ENCODE peak calls at places on chromosomes 12 and 14, in nine cellular contexts. One of them, this sample, is unnamed.

GRCh38 chr14:64549805-64550538 is at the start of gene PPP1R36:
- DNase-seq in cardiac fibroblast: no peak
- DNase-seq in osteocyte: no peak
- DNase-seq in neural progenitor cell: peak; percentile 32
- DNase-seq in coronary artery: no peak
- DNase-seq in BJ: no peak
- DNase-seq in foreskin keratinocyte: no peak
- DNase-seq in HFFc6: no peak
- DNase-seq in gastrocnemius medialis: no peak
- DNase-seq in this sample: no peak

GRCh38 chr12:115375188-115375991 is 691.4 kb upstream of the TBX3 start:
- DNase-seq in gastrocnemius medialis: no peak
- DNase-seq in osteocyte: peak; percentile 23
- DNase-seq in HFFc6: peak; percentile 49
- DNase-seq in BJ: peak; percentile 40
- DNase-seq in cardiac fibroblast: peak; percentile 57
- DNase-seq in neural progenitor cell: no peak
- DNase-seq in coronary artery: no peak
- DNase-seq in foreskin keratinocyte: peak; percentile 83
- DNase-seq in this sample: peak; percentile 70

GRCh38 chr12:70052931-70053497 is 190.2 kb upstream of the CNOT2 start:
- DNase-seq in osteocyte: no peak
- DNase-seq in neural progenitor cell: no peak
- DNase-seq in foreskin keratinocyte: peak; percentile 35
- DNase-seq in HFFc6: peak; percentile 6
- DNase-seq in BJ: peak; percentile 47
- DNase-seq in cardiac fibroblast: peak; percentile 92
- DNase-seq in gastrocnemius medialis: peak; percentile 33
- DNase-seq in coronary artery: no peak
- DNase-seq in this sample: peak; percentile 74

GRCh38 chr14:77002335-77002734 is 26.2 kb downstream of the IRF2BPL start:
- DNase-seq in BJ: no peak
- DNase-seq in osteocyte: no peak
- DNase-seq in foreskin keratinocyte: no peak
- DNase-seq in neural progenitor cell: no peak
- DNase-seq in HFFc6: no peak
- DNase-seq in cardiac fibroblast: no peak
- DNase-seq in gastrocnemius medialis: no peak
- DNase-seq in coronary artery: no peak
- DNase-seq in this sample: no peak

GRCh38 chr12:6570264-6570887 is 2.3 kb upstream of the NOP2 start:
- DNase-seq in HFFc6: no peak
- DNase-seq in osteocyte: no peak
- DNase-seq in gastrocnemius medialis: no peak
- DNase-seq in foreskin keratinocyte: no peak
- DNase-seq in cardiac fibroblast: peak; percentile 49
- DNase-seq in coronary artery: no peak
- DNase-seq in neural progenitor cell: peak; percentile 76
- DNase-seq in BJ: no peak
- DNase-seq in this sample: no peak

GRCh38 chr12:1357171-1357570 is 237.2 kb downstream of the FBXL14 start:
- DNase-seq in osteocyte: no peak
- DNase-seq in neural progenitor cell: no peak
- DNase-seq in foreskin keratinocyte: no peak
- DNase-seq in coronary artery: no peak
- DNase-seq in cardiac fibroblast: peak; percentile 14
- DNase-seq in gastrocnemius medialis: no peak
- DNase-seq in BJ: no peak
- DNase-seq in HFFc6: peak; percentile 30
- DNase-seq in this sample: peak; percentile 64

GRCh38 chr14:80679273-80679672 is 262.3 kb downstream of the CEP128 start:
- DNase-seq in foreskin keratinocyte: no peak
- DNase-seq in neural progenitor cell: no peak
- DNase-seq in coronary artery: no peak
- DNase-seq in BJ: no peak
- DNase-seq in HFFc6: no peak
- DNase-seq in cardiac fibroblast: no peak
- DNase-seq in gastrocnemius medialis: no peak
- DNase-seq in osteocyte: no peak
- DNase-seq in this sample: no peak

GRCh38 chr14:56846970-56847928 is 37.0 kb upstream of the OTX2 start:
- DNase-seq in cardiac fibroblast: no peak
- DNase-seq in coronary artery: no peak
- DNase-seq in BJ: no peak
- DNase-seq in HFFc6: no peak
- DNase-seq in gastrocnemius medialis: no peak
- DNase-seq in neural progenitor cell: no peak
- DNase-seq in foreskin keratinocyte: no peak
- DNase-seq in osteocyte: no peak
- DNase-seq in this sample: no peak

GRCh38 chr12:114399664-114400211 is 6.2 kb downstream of the TBX5 start:
- DNase-seq in coronary artery: no peak
- DNase-seq in gastrocnemius medialis: no peak
- DNase-seq in HFFc6: peak; percentile 95
- DNase-seq in cardiac fibroblast: peak; percentile 59
- DNase-seq in BJ: peak; percentile 74
- DNase-seq in osteocyte: no peak
- DNase-seq in neural progenitor cell: peak; percentile 89
- DNase-seq in foreskin keratinocyte: no peak
- DNase-seq in this sample: no peak

GRCh38 chr14:69612014-69612758 is 790 bp downstream of the SUSD6 start:
- DNase-seq in foreskin keratinocyte: peak; percentile 16
- DNase-seq in coronary artery: no peak
- DNase-seq in HFFc6: no peak
- DNase-seq in neural progenitor cell: peak; percentile 80
- DNase-seq in cardiac fibroblast: peak; percentile 28
- DNase-seq in osteocyte: no peak
- DNase-seq in BJ: no peak
- DNase-seq in gastrocnemius medialis: no peak
- DNase-seq in this sample: no peak

GRCh38 chr14:91501348-91501747 is 8.8 kb downstream of the PPP4R3A start:
- DNase-seq in coronary artery: no peak
- DNase-seq in gastrocnemius medialis: no peak
- DNase-seq in osteocyte: no peak
- DNase-seq in foreskin keratinocyte: no peak
- DNase-seq in neural progenitor cell: no peak
- DNase-seq in BJ: no peak
- DNase-seq in cardiac fibroblast: no peak
- DNase-seq in HFFc6: no peak
- DNase-seq in this sample: no peak

GRCh38 chr12:25553083-25553482 is at the start of gene LMNTD1:
- DNase-seq in cardiac fibroblast: peak; percentile 75
- DNase-seq in osteocyte: no peak
- DNase-seq in gastrocnemius medialis: no peak
- DNase-seq in foreskin keratinocyte: no peak
- DNase-seq in BJ: peak; percentile 19
- DNase-seq in HFFc6: peak; percentile 71
- DNase-seq in coronary artery: no peak
- DNase-seq in neural progenitor cell: no peak
- DNase-seq in this sample: peak; percentile 69

GRCh38 chr12:83388551-83388950 is 701.8 kb downstream of the TMTC2 start:
- DNase-seq in neural progenitor cell: no peak
- DNase-seq in cardiac fibroblast: no peak
- DNase-seq in coronary artery: no peak
- DNase-seq in foreskin keratinocyte: no peak
- DNase-seq in HFFc6: no peak
- DNase-seq in BJ: no peak
- DNase-seq in osteocyte: no peak
- DNase-seq in gastrocnemius medialis: no peak
- DNase-seq in this sample: no peak

GRCh38 chr14:54177861-54178591 is 218.8 kb upstream of the CDKN3 start:
- DNase-seq in osteocyte: no peak
- DNase-seq in HFFc6: no peak
- DNase-seq in foreskin keratinocyte: no peak
- DNase-seq in neural progenitor cell: no peak
- DNase-seq in BJ: no peak
- DNase-seq in coronary artery: no peak
- DNase-seq in cardiac fibroblast: no peak
- DNase-seq in gastrocnemius medialis: no peak
- DNase-seq in this sample: peak; percentile 10

GRCh38 chr14:94074534-94074933 is 6.5 kb downstream of the DDX24 start:
- DNase-seq in BJ: no peak
- DNase-seq in HFFc6: no peak
- DNase-seq in neural progenitor cell: no peak
- DNase-seq in osteocyte: no peak
- DNase-seq in coronary artery: no peak
- DNase-seq in foreskin keratinocyte: no peak
- DNase-seq in gastrocnemius medialis: no peak
- DNase-seq in cardiac fibroblast: no peak
- DNase-seq in this sample: no peak

GRCh38 chr12:124419292-124420040 is 124.6 kb downstream of the RFLNA start:
- DNase-seq in coronary artery: no peak
- DNase-seq in osteocyte: no peak
- DNase-seq in BJ: no peak
- DNase-seq in foreskin keratinocyte: no peak
- DNase-seq in cardiac fibroblast: no peak
- DNase-seq in neural progenitor cell: no peak
- DNase-seq in gastrocnemius medialis: no peak
- DNase-seq in HFFc6: no peak
- DNase-seq in this sample: peak; percentile 37

GRCh38 chr12:132215644-132215989 is 71.4 kb downstream of the NOC4L start:
- DNase-seq in osteocyte: no peak
- DNase-seq in coronary artery: no peak
- DNase-seq in gastrocnemius medialis: no peak
- DNase-seq in neural progenitor cell: no peak
- DNase-seq in HFFc6: no peak
- DNase-seq in cardiac fibroblast: no peak
- DNase-seq in foreskin keratinocyte: no peak
- DNase-seq in BJ: no peak
- DNase-seq in this sample: no peak

GRCh38 chr12:82325540-82326336 is 32.4 kb downstream of the CCDC59 start:
- DNase-seq in BJ: no peak
- DNase-seq in coronary artery: no peak
- DNase-seq in neural progenitor cell: no peak
- DNase-seq in foreskin keratinocyte: no peak
- DNase-seq in cardiac fibroblast: no peak
- DNase-seq in HFFc6: no peak
- DNase-seq in osteocyte: no peak
- DNase-seq in gastrocnemius medialis: no peak
- DNase-seq in this sample: no peak

GRCh38 chr12:82326905-82327503 is 31.2 kb downstream of the CCDC59 start:
- DNase-seq in foreskin keratinocyte: no peak
- DNase-seq in HFFc6: peak; percentile 10
- DNase-seq in osteocyte: no peak
- DNase-seq in gastrocnemius medialis: no peak
- DNase-seq in coronary artery: no peak
- DNase-seq in BJ: no peak
- DNase-seq in neural progenitor cell: peak; percentile 40
- DNase-seq in cardiac fibroblast: peak; percentile 51
- DNase-seq in this sample: no peak

GRCh38 chr12:82329508-82329907 is 28.7 kb downstream of the CCDC59 start:
- DNase-seq in BJ: no peak
- DNase-seq in osteocyte: no peak
- DNase-seq in HFFc6: no peak
- DNase-seq in neural progenitor cell: peak; percentile 79
- DNase-seq in cardiac fibroblast: no peak
- DNase-seq in foreskin keratinocyte: no peak
- DNase-seq in coronary artery: no peak
- DNase-seq in gastrocnemius medialis: no peak
- DNase-seq in this sample: no peak
- TF ChIP-seq CTCF in BJ: no peak
- TF ChIP-seq CTCF in osteocyte: no peak
- TF ChIP-seq CTCF in HFFc6: no peak
- TF ChIP-seq CTCF in neural progenitor cell: no peak
- TF ChIP-seq CTCF in cardiac fibroblast: no peak
- TF ChIP-seq CTCF in foreskin keratinocyte: no peak
- TF ChIP-seq CTCF in coronary artery: no peak
- TF ChIP-seq CTCF in gastrocnemius medialis: no peak
- TF ChIP-seq CTCF in this sample: no peak

DNA sequence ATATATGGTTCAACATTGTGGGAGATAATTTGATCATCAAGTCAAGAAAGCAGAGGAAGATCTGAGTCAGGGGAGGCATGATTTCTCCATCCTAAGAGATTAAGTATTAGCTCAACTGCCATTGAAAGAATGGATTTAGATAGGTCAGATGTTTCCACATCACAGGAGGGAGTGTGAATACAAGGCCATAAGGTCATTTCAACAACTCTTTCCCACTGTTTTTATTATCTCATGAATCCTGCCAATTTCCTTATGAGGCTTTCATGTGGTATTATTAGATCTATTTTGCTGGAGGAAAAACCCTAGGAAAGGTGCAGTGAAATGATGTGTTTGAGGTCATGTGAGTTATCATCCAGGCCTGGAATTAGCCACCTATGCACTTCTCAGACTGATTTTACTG is 269.1 kb downstream of the NOVA1 start:
- DNase-seq in BJ: no peak
- DNase-seq in gastrocnemius medialis: no peak
- DNase-seq in HFFc6: no peak
- DNase-seq in neural progenitor cell: no peak
- DNase-seq in foreskin keratinocyte: no peak
- DNase-seq in osteocyte: no peak
- DNase-seq in coronary artery: no peak
- DNase-seq in cardiac fibroblast: no peak
- DNase-seq in this sample: no peak
- TF ChIP-seq CTCF in BJ: no peak
- TF ChIP-seq CTCF in gastrocnemius medialis: no peak
- TF ChIP-seq CTCF in HFFc6: no peak
- TF ChIP-seq CTCF in neural progenitor cell: no peak
- TF ChIP-seq CTCF in foreskin keratinocyte: no peak
- TF ChIP-seq CTCF in osteocyte: no peak
- TF ChIP-seq CTCF in coronary artery: no peak
- TF ChIP-seq CTCF in cardiac fibroblast: no peak
- TF ChIP-seq CTCF in this sample: no peak

DNA sequence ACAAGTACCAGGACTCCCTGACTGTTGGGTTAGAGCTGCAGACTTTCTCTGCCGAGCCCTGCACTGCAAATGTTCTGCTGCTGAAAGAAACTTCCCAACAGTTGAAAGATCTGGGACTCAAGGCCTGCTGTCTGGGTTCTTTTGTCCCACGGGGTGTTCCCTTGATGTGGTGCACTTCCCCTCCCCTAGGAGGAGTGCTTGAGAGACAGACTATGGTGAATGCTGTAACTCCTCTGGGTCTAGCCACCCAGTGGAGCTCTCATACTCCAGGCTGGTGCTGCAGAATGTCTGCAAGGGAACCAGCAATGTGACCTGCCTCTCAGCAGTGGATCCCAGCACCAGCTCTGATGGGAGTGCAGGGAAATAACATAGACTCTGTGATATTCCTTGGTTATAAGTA is 129.2 kb upstream of the SLCO1B1 start:
- DNase-seq in neural progenitor cell: no peak
- DNase-seq in HFFc6: no peak
- DNase-seq in BJ: no peak
- DNase-seq in osteocyte: no peak
- DNase-seq in gastrocnemius medialis: no peak
- DNase-seq in cardiac fibroblast: no peak
- DNase-seq in foreskin keratinocyte: no peak
- DNase-seq in coronary artery: no peak
- DNase-seq in this sample: no peak
- TF ChIP-seq CTCF in neural progenitor cell: no peak
- TF ChIP-seq CTCF in HFFc6: no peak
- TF ChIP-seq CTCF in BJ: no peak
- TF ChIP-seq CTCF in osteocyte: no peak
- TF ChIP-seq CTCF in gastrocnemius medialis: no peak
- TF ChIP-seq CTCF in cardiac fibroblast: no peak
- TF ChIP-seq CTCF in foreskin keratinocyte: no peak
- TF ChIP-seq CTCF in coronary artery: no peak
- TF ChIP-seq CTCF in this sample: no peak

GRCh38 chr12:20250761-20251160 is 117.6 kb upstream of the PDE3A start:
- DNase-seq in gastrocnemius medialis: no peak
- DNase-seq in HFFc6: no peak
- DNase-seq in coronary artery: no peak
- DNase-seq in BJ: no peak
- DNase-seq in osteocyte: no peak
- DNase-seq in foreskin keratinocyte: no peak
- DNase-seq in neural progenitor cell: no peak
- DNase-seq in cardiac fibroblast: no peak
- DNase-seq in this sample: no peak

GRCh38 chr12:20248646-20249045 is 119.7 kb upstream of the PDE3A start:
- DNase-seq in neural progenitor cell: peak; percentile 17
- DNase-seq in gastrocnemius medialis: no peak
- DNase-seq in BJ: no peak
- DNase-seq in cardiac fibroblast: no peak
- DNase-seq in foreskin keratinocyte: no peak
- DNase-seq in coronary artery: no peak
- DNase-seq in osteocyte: no peak
- DNase-seq in HFFc6: no peak
- DNase-seq in this sample: no peak
- TF ChIP-seq CTCF in neural progenitor cell: peak; percentile 38
- TF ChIP-seq CTCF in gastrocnemius medialis: no peak
- TF ChIP-seq CTCF in BJ: no peak
- TF ChIP-seq CTCF in cardiac fibroblast: no peak
- TF ChIP-seq CTCF in foreskin keratinocyte: no peak
- TF ChIP-seq CTCF in coronary artery: no peak
- TF ChIP-seq CTCF in osteocyte: no peak
- TF ChIP-seq CTCF in HFFc6: no peak
- TF ChIP-seq CTCF in this sample: no peak

This sample was measured in brain microvascular endothelial cell.